ENCODE peak calls at places on chromosomes 6 and 20, in ten cellular contexts. One of them, this sample, is unnamed.

GRCh38 chr20:20755227-20755626 is 42.8 kb upstream of the RALGAPA2 start:
- DNase-seq in progenitor cell of endocrine pancreas: no peak
- DNase-seq in ovary: no peak
- DNase-seq in AG04450: no peak
- DNase-seq in HFFc6: no peak
- DNase-seq in B cell: no peak
- DNase-seq in brain microvascular endothelial cell: no peak
- DNase-seq in RWPE2: no peak
- DNase-seq in OCI-LY7: no peak
- DNase-seq in transverse colon: no peak
- DNase-seq in this sample: no peak

GRCh38 chr6:130233332-130233731 is 10.6 kb upstream of the SAMD3 start:
- DNase-seq in progenitor cell of endocrine pancreas: no peak
- DNase-seq in ovary: no peak
- DNase-seq in AG04450: peak
- DNase-seq in HFFc6: peak
- DNase-seq in B cell: no peak
- DNase-seq in brain microvascular endothelial cell: peak
- DNase-seq in RWPE2: no peak
- DNase-seq in OCI-LY7: no peak
- DNase-seq in transverse colon: no peak
- DNase-seq in this sample: no peak

GRCh38 chr6:170417881-170418280 is 111.3 kb downstream of the FAM120B start:
- DNase-seq in progenitor cell of endocrine pancreas: no peak
- DNase-seq in ovary: no peak
- DNase-seq in AG04450: no peak
- DNase-seq in HFFc6: no peak
- DNase-seq in B cell: no peak
- DNase-seq in brain microvascular endothelial cell: no peak
- DNase-seq in RWPE2: no peak
- DNase-seq in OCI-LY7: no peak
- DNase-seq in transverse colon: no peak
- DNase-seq in this sample: peak

GRCh38 chr20:37741055-37741454 is 47.2 kb downstream of the CTNNBL1 start:
- DNase-seq in progenitor cell of endocrine pancreas: no peak
- DNase-seq in ovary: no peak
- DNase-seq in AG04450: no peak
- DNase-seq in HFFc6: peak
- DNase-seq in B cell: no peak
- DNase-seq in brain microvascular endothelial cell: peak
- DNase-seq in RWPE2: no peak
- DNase-seq in OCI-LY7: no peak
- DNase-seq in transverse colon: no peak
- DNase-seq in this sample: no peak

GRCh38 chr6:107647439-107647948 is 157.6 kb downstream of the SOBP start:
- DNase-seq in progenitor cell of endocrine pancreas: no peak
- DNase-seq in ovary: no peak
- DNase-seq in AG04450: no peak
- DNase-seq in HFFc6: no peak
- DNase-seq in B cell: no peak
- DNase-seq in brain microvascular endothelial cell: no peak
- DNase-seq in RWPE2: no peak
- DNase-seq in OCI-LY7: no peak
- DNase-seq in transverse colon: no peak
- DNase-seq in this sample: no peak

GRCh38 chr6:137013738-137014602 is 30.8 kb downstream of the IL20RA start:
- DNase-seq in progenitor cell of endocrine pancreas: no peak
- DNase-seq in ovary: no peak
- DNase-seq in AG04450: peak
- DNase-seq in HFFc6: peak
- DNase-seq in B cell: no peak
- DNase-seq in brain microvascular endothelial cell: peak
- DNase-seq in RWPE2: no peak
- DNase-seq in OCI-LY7: peak
- DNase-seq in transverse colon: no peak
- DNase-seq in this sample: no peak

GRCh38 chr6:112086744-112087135 is 542 bp downstream of the TUBE1 start:
- DNase-seq in progenitor cell of endocrine pancreas: no peak
- DNase-seq in ovary: no peak
- DNase-seq in AG04450: no peak
- DNase-seq in HFFc6: peak
- DNase-seq in B cell: peak
- DNase-seq in brain microvascular endothelial cell: peak
- DNase-seq in RWPE2: no peak
- DNase-seq in OCI-LY7: peak
- DNase-seq in transverse colon: no peak
- DNase-seq in this sample: no peak

GRCh38 chr6:45783716-45784115 is 231.9 kb downstream of the CLIC5 start:
- DNase-seq in progenitor cell of endocrine pancreas: no peak
- DNase-seq in ovary: no peak
- DNase-seq in AG04450: no peak
- DNase-seq in HFFc6: no peak
- DNase-seq in B cell: no peak
- DNase-seq in brain microvascular endothelial cell: no peak
- DNase-seq in RWPE2: peak
- DNase-seq in OCI-LY7: no peak
- DNase-seq in transverse colon: no peak
- DNase-seq in this sample: no peak

GRCh38 chr6:159761135-159761872 is 541 bp upstream of the ACAT2 start:
- DNase-seq in progenitor cell of endocrine pancreas: peak
- DNase-seq in ovary: no peak
- DNase-seq in AG04450: no peak
- DNase-seq in HFFc6: no peak
- DNase-seq in B cell: no peak
- DNase-seq in brain microvascular endothelial cell: peak
- DNase-seq in RWPE2: no peak
- DNase-seq in OCI-LY7: peak
- DNase-seq in transverse colon: peak
- DNase-seq in this sample: no peak

GRCh38 chr6:46392294-46392693 is 99.0 kb downstream of the RCAN2 start:
- DNase-seq in progenitor cell of endocrine pancreas: no peak
- DNase-seq in ovary: no peak
- DNase-seq in AG04450: no peak
- DNase-seq in HFFc6: no peak
- DNase-seq in B cell: no peak
- DNase-seq in brain microvascular endothelial cell: no peak
- DNase-seq in RWPE2: no peak
- DNase-seq in OCI-LY7: no peak
- DNase-seq in transverse colon: no peak
- DNase-seq in this sample: no peak

DNA sequence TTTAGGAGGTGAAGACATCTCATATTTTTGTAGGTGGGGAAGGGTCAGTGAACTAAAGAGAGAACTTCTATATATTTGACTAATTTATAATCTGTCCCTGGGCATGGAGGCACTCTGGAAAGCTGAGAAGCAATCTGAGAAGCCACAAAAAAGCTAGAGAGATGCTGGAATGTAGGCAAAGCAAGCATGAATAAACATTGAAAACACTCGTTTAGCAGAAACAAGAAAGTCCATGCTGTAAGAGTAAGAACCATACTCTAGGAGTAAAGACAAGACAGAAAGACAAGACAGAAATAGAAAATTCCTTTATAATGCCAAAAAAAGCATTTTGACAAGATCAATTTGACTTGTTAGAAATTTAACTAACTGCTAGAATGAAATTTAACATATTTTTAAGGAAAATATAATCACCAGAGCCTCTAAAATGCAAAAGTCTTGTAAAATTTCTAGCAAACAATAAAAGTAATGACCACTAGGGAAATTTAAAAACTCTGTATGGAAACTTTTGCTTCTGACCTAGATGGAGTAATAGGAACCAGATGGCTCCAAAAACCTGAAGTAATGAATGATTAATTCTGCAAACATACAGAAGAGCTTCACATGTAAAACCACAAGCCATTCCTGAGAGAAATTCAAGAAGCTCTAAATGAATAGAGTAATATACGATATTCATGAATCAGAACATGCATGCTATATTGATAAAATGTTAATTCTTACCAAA is 625.6 kb upstream of the PTCHD4 start:
- DNase-seq in progenitor cell of endocrine pancreas: no peak
- DNase-seq in ovary: no peak
- DNase-seq in AG04450: peak
- DNase-seq in HFFc6: peak
- DNase-seq in B cell: no peak
- DNase-seq in brain microvascular endothelial cell: peak
- DNase-seq in RWPE2: no peak
- DNase-seq in OCI-LY7: no peak
- DNase-seq in transverse colon: no peak
- DNase-seq in this sample: no peak
- TF ChIP-seq CTCF in progenitor cell of endocrine pancreas: no peak
- TF ChIP-seq CTCF in ovary: no peak
- TF ChIP-seq CTCF in AG04450: peak
- TF ChIP-seq CTCF in HFFc6: peak
- TF ChIP-seq CTCF in B cell: no peak
- TF ChIP-seq CTCF in brain microvascular endothelial cell: no peak
- TF ChIP-seq CTCF in RWPE2: no peak
- TF ChIP-seq CTCF in OCI-LY7: no peak
- TF ChIP-seq CTCF in transverse colon: no peak
- TF ChIP-seq CTCF in this sample: peak

GRCh38 chr6:29419516-29419915 is 4.8 kb downstream of the OR12D1 start:
- DNase-seq in progenitor cell of endocrine pancreas: no peak
- DNase-seq in ovary: no peak
- DNase-seq in AG04450: no peak
- DNase-seq in HFFc6: no peak
- DNase-seq in B cell: no peak
- DNase-seq in brain microvascular endothelial cell: peak
- DNase-seq in RWPE2: no peak
- DNase-seq in OCI-LY7: no peak
- DNase-seq in transverse colon: no peak
- DNase-seq in this sample: no peak

GRCh38 chr6:29414588-29414987 is at the start of gene OR12D1:
- DNase-seq in progenitor cell of endocrine pancreas: no peak
- DNase-seq in ovary: no peak
- DNase-seq in AG04450: no peak
- DNase-seq in HFFc6: no peak
- DNase-seq in B cell: no peak
- DNase-seq in brain microvascular endothelial cell: no peak
- DNase-seq in RWPE2: no peak
- DNase-seq in OCI-LY7: no peak
- DNase-seq in transverse colon: no peak
- DNase-seq in this sample: no peak
- TF ChIP-seq CTCF in progenitor cell of endocrine pancreas: peak
- TF ChIP-seq CTCF in ovary: no peak
- TF ChIP-seq CTCF in AG04450: no peak
- TF ChIP-seq CTCF in HFFc6: no peak
- TF ChIP-seq CTCF in B cell: no peak
- TF ChIP-seq CTCF in brain microvascular endothelial cell: peak
- TF ChIP-seq CTCF in RWPE2: peak
- TF ChIP-seq CTCF in OCI-LY7: no peak
- TF ChIP-seq CTCF in transverse colon: no peak
- TF ChIP-seq CTCF in this sample: peak

GRCh38 chr20:1927217-1927616 is 32.0 kb downstream of the SIRPA start:
- DNase-seq in progenitor cell of endocrine pancreas: no peak
- DNase-seq in ovary: no peak
- DNase-seq in AG04450: no peak
- DNase-seq in HFFc6: no peak
- DNase-seq in B cell: peak
- DNase-seq in brain microvascular endothelial cell: no peak
- DNase-seq in RWPE2: no peak
- DNase-seq in OCI-LY7: no peak
- DNase-seq in transverse colon: no peak
- DNase-seq in this sample: no peak

GRCh38 chr20:1926237-1926636 is 31.0 kb downstream of the SIRPA start:
- DNase-seq in progenitor cell of endocrine pancreas: no peak
- DNase-seq in ovary: no peak
- DNase-seq in AG04450: no peak
- DNase-seq in HFFc6: no peak
- DNase-seq in B cell: no peak
- DNase-seq in brain microvascular endothelial cell: no peak
- DNase-seq in RWPE2: no peak
- DNase-seq in OCI-LY7: no peak
- DNase-seq in transverse colon: no peak
- DNase-seq in this sample: no peak

GRCh38 chr20:1922786-1923185 is 27.6 kb downstream of the SIRPA start:
- DNase-seq in progenitor cell of endocrine pancreas: no peak
- DNase-seq in ovary: no peak
- DNase-seq in AG04450: no peak
- DNase-seq in HFFc6: no peak
- DNase-seq in B cell: no peak
- DNase-seq in brain microvascular endothelial cell: no peak
- DNase-seq in RWPE2: no peak
- DNase-seq in OCI-LY7: no peak
- DNase-seq in transverse colon: no peak
- DNase-seq in this sample: no peak

GRCh38 chr20:1928154-1928553 is 32.9 kb downstream of the SIRPA start:
- DNase-seq in progenitor cell of endocrine pancreas: no peak
- DNase-seq in ovary: no peak
- DNase-seq in AG04450: no peak
- DNase-seq in HFFc6: no peak
- DNase-seq in B cell: no peak
- DNase-seq in brain microvascular endothelial cell: no peak
- DNase-seq in RWPE2: no peak
- DNase-seq in OCI-LY7: no peak
- DNase-seq in transverse colon: no peak
- DNase-seq in this sample: no peak

GRCh38 chr20:1924910-1925861 is 30.0 kb downstream of the SIRPA start:
- DNase-seq in progenitor cell of endocrine pancreas: no peak
- DNase-seq in ovary: no peak
- DNase-seq in AG04450: no peak
- DNase-seq in HFFc6: no peak
- DNase-seq in B cell: no peak
- DNase-seq in brain microvascular endothelial cell: no peak
- DNase-seq in RWPE2: no peak
- DNase-seq in OCI-LY7: no peak
- DNase-seq in transverse colon: no peak
- DNase-seq in this sample: no peak
- TF ChIP-seq CTCF in progenitor cell of endocrine pancreas: no peak
- TF ChIP-seq CTCF in ovary: no peak
- TF ChIP-seq CTCF in AG04450: no peak
- TF ChIP-seq CTCF in HFFc6: peak
- TF ChIP-seq CTCF in B cell: no peak
- TF ChIP-seq CTCF in brain microvascular endothelial cell: no peak
- TF ChIP-seq CTCF in RWPE2: no peak
- TF ChIP-seq CTCF in OCI-LY7: peak
- TF ChIP-seq CTCF in transverse colon: no peak
- TF ChIP-seq CTCF in this sample: no peak

GRCh38 chr6:127606131-127606562 is 29.2 kb downstream of the C6orf58 start:
- DNase-seq in progenitor cell of endocrine pancreas: no peak
- DNase-seq in ovary: peak
- DNase-seq in AG04450: no peak
- DNase-seq in HFFc6: peak
- DNase-seq in B cell: no peak
- DNase-seq in brain microvascular endothelial cell: peak
- DNase-seq in RWPE2: no peak
- DNase-seq in OCI-LY7: no peak
- DNase-seq in transverse colon: no peak
- DNase-seq in this sample: no peak
- TF ChIP-seq CTCF in progenitor cell of endocrine pancreas: peak
- TF ChIP-seq CTCF in ovary: no peak
- TF ChIP-seq CTCF in AG04450: peak
- TF ChIP-seq CTCF in HFFc6: peak
- TF ChIP-seq CTCF in B cell: no peak
- TF ChIP-seq CTCF in brain microvascular endothelial cell: peak
- TF ChIP-seq CTCF in RWPE2: peak
- TF ChIP-seq CTCF in OCI-LY7: peak
- TF ChIP-seq CTCF in transverse colon: no peak
- TF ChIP-seq CTCF in this sample: peak